ENCODE peak calls at places on chromosomes 2 and 18, in eight cellular contexts. F, Q, N, S, K, X, Z and C are unnamed samples.

GRCh38 chr18:58144671-58145285 is 100.8 kb downstream of the NEDD4L start:
- DNase-seq in Z (no peak), N (no peak), Q (no peak), F (no peak), X (no peak), S (no peak), K (no peak), C (no peak)

GRCh38 chr18:77765468-77765867 is 515.8 kb downstream of the GALR1 start:
- DNase-seq in Q (no peak), F (peak; percentile 91), X (no peak), S (peak; percentile 30), Z (no peak), K (peak; percentile 39), N (no peak), C (no peak)

GRCh38 chr18:3037423-3037915 is 24.5 kb upstream of the LPIN2 start:
- DNase-seq in Q (peak; percentile 47), S (peak; percentile 69), K (no peak), X (peak; percentile 57), F (no peak), N (peak; percentile 29), Z (no peak), C (peak; percentile 50)

GRCh38 chr2:134173338-134174016 is 80.4 kb upstream of the MGAT5 start:
- DNase-seq in N (no peak), Q (no peak), K (no peak), F (peak; percentile 32), S (no peak), Z (no peak), X (no peak), C (no peak)

GRCh38 chr2:85154048-85154753 is 21.0 kb downstream of the TCF7L1 start:
- DNase-seq in Q (peak; percentile 85), Z (no peak), F (no peak), S (no peak), K (no peak), X (no peak), N (no peak), C (no peak)

GRCh38 chr2:111679202-111679601 is 204.8 kb downstream of the ANAPC1 start:
- DNase-seq in S (no peak), Q (no peak), X (no peak), Z (no peak), K (no peak), F (no peak), N (no peak), C (no peak)

GRCh38 chr2:105775809-105776559 is 31.3 kb downstream of the NCK2 start:
- DNase-seq in N (no peak), F (no peak), K (no peak), Z (no peak), Q (no peak), X (no peak), S (no peak), C (no peak)

GRCh38 chr18:4017479-4017878 is 437.6 kb downstream of the DLGAP1 start:
- DNase-seq in S (peak; percentile 12), Q (no peak), N (no peak), Z (no peak), X (peak; percentile 12), K (no peak), F (no peak), C (no peak)

GRCh38 chr2:59233910-59234309 is 992.8 kb upstream of the FANCL start:
- DNase-seq in S (no peak), Z (no peak), F (no peak), N (no peak), X (no peak), Q (no peak), K (no peak), C (no peak)

GRCh38 chr2:196927318-196928225 is 1.1 kb upstream of the PGAP1 start:
- DNase-seq in Z (no peak), F (no peak), X (no peak), N (no peak), Q (peak; percentile 80), S (peak; percentile 36), K (no peak), C (no peak)

GRCh38 chr2:36663851-36664715 is 32.4 kb upstream of the VIT start:
- DNase-seq in X (peak; percentile 61), K (peak; percentile 54), N (peak; percentile 51), Z (no peak), F (peak; percentile 24), Q (peak; percentile 86), S (peak; percentile 88), C (peak; percentile 80)

GRCh38 chr2:98086491-98087446 is at the start of gene VWA3B:
- DNase-seq in N (no peak), Z (no peak), S (peak; percentile 43), X (peak; percentile 69), Q (peak; percentile 7), K (peak; percentile 60), F (peak; percentile 50), C (no peak)

GRCh38 chr2:127398239-127398590 is 10.4 kb upstream of the MAP3K2 start:
- DNase-seq in K (no peak), Z (no peak), X (peak; percentile 91), N (peak; percentile 63), Q (peak; percentile 90), F (no peak), S (peak; percentile 73), C (no peak)

GRCh38 chr2:202831241-202831997 is 40.1 kb downstream of the ICA1L start:
- DNase-seq in Z (no peak), K (peak; percentile 17), F (peak; percentile 23), Q (peak; percentile 71), S (peak; percentile 71), N (peak; percentile 13), X (peak; percentile 73), C (no peak)

GRCh38 chr18:51195602-51196115 is 1.8 kb downstream of the MEX3C start:
- DNase-seq in Q (peak; percentile 38), X (peak; percentile 25), N (peak; percentile 24), F (peak; percentile 77), K (peak; percentile 68), S (no peak), Z (no peak), C (no peak)

GRCh38 chr2:159094173-159094737 is 125.8 kb downstream of the TANC1 start:
- DNase-seq in Z (no peak), S (no peak), Q (peak; percentile 72), N (peak; percentile 64), K (no peak), X (no peak), F (no peak), C (no peak)

GRCh38 chr2:161170917-161171594 is 10.8 kb downstream of the TANK start:
- DNase-seq in X (no peak), F (no peak), S (no peak), K (no peak), Z (no peak), N (no peak), Q (peak; percentile 66), C (no peak)

GRCh38 chr2:18200771-18201170 is 322.3 kb downstream of the KCNS3 start:
- DNase-seq in N (no peak), X (no peak), K (no peak), Q (no peak), F (no peak), S (no peak), Z (no peak), C (no peak)

GRCh38 chr2:206004004-206004693 is 81.8 kb downstream of the INO80D start:
- DNase-seq in K (peak; percentile 17), X (peak; percentile 7), S (peak; percentile 26), Q (no peak), F (no peak), Z (no peak), N (no peak), C (no peak)

GRCh38 chr2:12076810-12077209 is 330.4 kb downstream of the LPIN1 start:
- DNase-seq in Z (no peak), F (peak; percentile 87), X (no peak), N (no peak), K (no peak), S (no peak), Q (no peak), C (no peak)

GRCh38 chr2:120915670-120916069 is 180.0 kb downstream of the GLI2 start:
- DNase-seq in F (no peak), S (no peak), X (peak; percentile 25), N (no peak), Z (no peak), Q (peak; percentile 32), K (no peak), C (no peak)